ENCODE peak calls at places on chromosomes 5 and 9, in five cellular contexts. Z, J, T, G and R are unnamed samples.

GRCh38 chr5:169354263-169354662 is 53.3 kb upstream of the SLIT3 start:
- DNase-seq in Z (peak; percentile 44), J (no peak), T (no peak), G (no peak), R (no peak)

GRCh38 chr9:125932012-125932411 is 184.8 kb downstream of the PBX3 start:
- DNase-seq in Z (peak; percentile 99), J (no peak), T (no peak), G (no peak), R (no peak)

GRCh38 chr9:13958672-13959071 is 355.3 kb downstream of the NFIB start:
- DNase-seq in Z (no peak), J (no peak), T (no peak), G (no peak), R (no peak)

GRCh38 chr9:128895556-128895955 is 13.6 kb downstream of the LRRC8A start:
- DNase-seq in Z (no peak), J (peak; percentile 54), T (no peak), G (no peak), R (no peak)

GRCh38 chr9:84851935-84852585 is 182.5 kb downstream of the NTRK2 start:
- DNase-seq in Z (peak; percentile 97), J (peak; percentile 71), T (no peak), G (peak; percentile 34), R (no peak)

GRCh38 chr5:98416541-98416940 is 356.9 kb upstream of the RGMB start:
- DNase-seq in Z (peak; percentile 78), J (no peak), T (no peak), G (no peak), R (no peak)

GRCh38 chr9:19649672-19650071 is 139.2 kb downstream of the SLC24A2 start:
- DNase-seq in Z (no peak), J (no peak), T (no peak), G (no peak), R (no peak)

GRCh38 chr5:134175874-134176522 is 752 bp downstream of the SKP1 start:
- DNase-seq in Z (peak; percentile 71), J (peak; percentile 42), T (no peak), G (peak; percentile 36), R (no peak)

GRCh38 chr9:135375001-135375400 is 104.6 kb upstream of the PPP1R26 start:
- DNase-seq in Z (no peak), J (no peak), T (no peak), G (no peak), R (no peak)

GRCh38 chr5:53211799-53212198 is 102.2 kb upstream of the MOCS2 start:
- DNase-seq in Z (peak; percentile 71), J (no peak), T (no peak), G (no peak), R (no peak)

GRCh38 chr5:54551906-54552305 is 34.3 kb downstream of the SNX18 start:
- DNase-seq in Z (no peak), J (no peak), T (no peak), G (no peak), R (no peak)

GRCh38 chr9:28915256-28915930 is 1342.1 kb upstream of the C9orf72 start:
- DNase-seq in Z (no peak), J (no peak), T (no peak), G (peak; percentile 36), R (no peak)

GRCh38 chr9:81125446-81126092 is 563.8 kb downstream of the TLE1 start:
- DNase-seq in Z (no peak), J (no peak), T (no peak), G (no peak), R (no peak)

GRCh38 chr5:139956342-139956741 is 86.8 kb downstream of the NRG2 start:
- DNase-seq in Z (no peak), J (no peak), T (no peak), G (no peak), R (no peak)

GRCh38 chr5:104734046-104734445 is 1171.5 kb upstream of the NUDT12 start:
- DNase-seq in Z (no peak), J (peak; percentile 49), T (no peak), G (no peak), R (no peak)

GRCh38 chr9:135339378-135339973 is 140.1 kb upstream of the PPP1R26 start:
- DNase-seq in Z (no peak), J (no peak), T (no peak), G (no peak), R (no peak)

GRCh38 chr5:116573279-116573616 is 1.4 kb downstream of the SEMA6A start:
- DNase-seq in Z (peak; percentile 20), J (no peak), T (peak; percentile 37), G (peak; percentile 36), R (no peak)

GRCh38 chr5:116572375-116573278 is 2.0 kb downstream of the SEMA6A start:
- DNase-seq in Z (peak; percentile 3), J (peak; percentile 56), T (peak; percentile 41), G (peak; percentile 35), R (no peak)

GRCh38 chr5:116575635-116576042 is 1.0 kb upstream of the SEMA6A start:
- DNase-seq in Z (peak; percentile 20), J (peak; percentile 62), T (peak; percentile 16), G (no peak), R (no peak)

GRCh38 chr5:116574682-116575634 is at the start of gene SEMA6A:
- DNase-seq in Z (peak; percentile 85), J (peak; percentile 98), T (peak; percentile 93), G (peak; percentile 90), R (no peak)

DNA sequence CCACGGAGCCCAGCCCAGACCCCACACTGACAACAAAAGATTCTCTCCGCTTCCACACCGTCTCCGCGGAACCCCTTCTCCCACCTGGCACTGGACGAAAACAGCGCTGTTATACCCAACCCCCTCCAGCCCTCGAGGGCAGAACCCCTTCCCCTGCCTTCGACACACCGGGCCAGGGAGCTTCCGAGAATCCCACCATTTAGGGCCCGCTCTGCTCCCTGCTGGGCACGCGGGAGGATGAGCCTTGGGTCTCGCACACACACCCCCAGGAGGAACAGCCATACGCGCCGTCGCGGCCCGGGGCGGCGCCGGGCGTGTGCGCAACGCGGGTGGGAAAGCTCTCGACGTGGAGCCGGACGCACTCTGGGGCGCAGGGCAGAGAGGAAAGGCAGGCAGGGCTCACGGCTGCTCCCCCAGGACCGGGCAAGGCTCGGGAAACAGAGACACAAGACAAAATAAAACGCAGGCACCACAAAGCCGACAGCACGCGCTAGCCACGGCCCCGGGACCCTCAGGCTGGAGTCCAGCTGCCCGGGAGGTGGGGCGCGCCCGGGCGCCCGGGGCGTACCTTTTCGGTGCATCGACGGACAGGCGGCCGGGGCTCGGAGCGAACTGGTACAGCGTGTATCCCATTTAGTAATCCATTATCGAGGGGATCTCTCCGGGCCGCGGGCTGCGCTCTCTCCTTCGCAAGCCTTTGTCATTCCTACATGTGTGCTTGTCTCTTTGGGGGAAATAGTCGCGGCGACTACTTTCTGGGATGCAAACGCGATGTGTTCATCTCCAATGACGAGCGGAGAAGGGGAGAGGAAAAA is 799 bp downstream of the SEMA6A start:
- DNase-seq in Z (peak; percentile 35), J (no peak), T (peak; percentile 29), G (no peak), R (no peak)
- H3K27ac ChIP-seq in Z (no peak overlapping the region), J (peak overlapping the region; percentile 95), T (peak overlapping the region; percentile 91), G (peak overlapping the region; percentile 68), R (no peak overlapping the region)

GRCh38 chr5:88393721-88394530 is 125.3 kb upstream of the TMEM161B start:
- DNase-seq in Z (no peak), J (no peak), T (no peak), G (no peak), R (no peak)

GRCh38 chr5:88396126-88396525 is 127.5 kb upstream of the TMEM161B start:
- DNase-seq in Z (no peak), J (no peak), T (no peak), G (no peak), R (no peak)

GRCh38 chr5:88394531-88395185 is 126.0 kb upstream of the TMEM161B start:
- DNase-seq in Z (no peak), J (peak; percentile 59), T (no peak), G (no peak), R (no peak)

GRCh38 chr5:88398316-88398715 is 129.7 kb upstream of the TMEM161B start:
- DNase-seq in Z (no peak), J (no peak), T (no peak), G (no peak), R (no peak)

GRCh38 chr5:88396635-88397285 is 128.1 kb upstream of the TMEM161B start:
- DNase-seq in Z (no peak), J (peak; percentile 62), T (no peak), G (no peak), R (no peak)
- H3K4me3 ChIP-seq in Z (peak overlapping the region; percentile 55), J (peak overlapping the region; percentile 40), T (no peak overlapping the region), G (peak overlapping the region; percentile 30), R (no peak overlapping the region)

GRCh38 chr5:112179290-112179689 is 239.8 kb downstream of the EPB41L4A start:
- DNase-seq in Z (no peak), J (no peak), T (no peak), G (no peak), R (no peak)

GRCh38 chr5:112186401-112186990 is 232.6 kb downstream of the EPB41L4A start:
- DNase-seq in Z (peak; percentile 68), J (peak; percentile 70), T (no peak), G (no peak), R (no peak)

GRCh38 chr5:112183103-112183634 is 235.9 kb downstream of the EPB41L4A start:
- DNase-seq in Z (peak; percentile 25), J (peak; percentile 56), T (no peak), G (no peak), R (no peak)
- H3K27ac ChIP-seq in Z (no peak overlapping the region), J (no peak overlapping the region), T (no peak overlapping the region), G (no peak overlapping the region), R (no peak overlapping the region)

GRCh38 chr9:27572036-27572435 is 1.2 kb downstream of the C9orf72 start:
- DNase-seq in Z (no peak), J (no peak), T (no peak), G (no peak), R (no peak)
- H3K4me3 ChIP-seq in Z (peak overlapping the region; percentile 75), J (peak overlapping the region; percentile 89), T (peak overlapping the region; percentile 83), G (peak overlapping the region; percentile 77), R (no peak overlapping the region)

DNA sequence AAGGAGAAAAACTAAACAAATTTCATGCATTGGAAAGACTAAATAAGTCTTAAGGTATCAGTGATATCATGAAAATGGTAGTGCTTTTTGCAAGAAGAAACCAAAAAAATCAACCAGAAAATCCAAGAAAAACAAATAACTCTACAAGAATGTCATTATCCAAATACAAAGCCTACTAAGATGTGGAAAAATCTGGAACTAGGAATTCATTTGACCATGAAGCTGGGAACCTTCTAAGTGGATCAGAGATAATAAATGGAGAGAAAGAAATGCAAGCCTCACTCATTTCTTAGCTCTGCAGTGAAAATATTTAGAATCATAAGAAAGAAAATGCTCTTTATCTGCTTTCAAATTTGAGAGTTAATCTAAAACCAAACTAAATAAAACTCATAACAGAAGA is 51.3 kb downstream of the RASEF start:
- DNase-seq in Z (no peak), J (no peak), T (no peak), G (no peak), R (no peak)
- H3K27ac ChIP-seq in Z (no peak overlapping the region), J (no peak overlapping the region), T (peak overlapping the region; percentile 1), G (no peak overlapping the region), R (no peak overlapping the region)